ENCODE peak calls at places on chromosomes 12 and 14, in eight cellular contexts. W, F, D, M, C, T, V and N are unnamed samples.

GRCh38 chr14:100025111-100025510 is 40.1 kb upstream of the EVL start:
- DNase-seq in W (no peak), F (no peak), D (no peak), M (peak; percentile 79), C (no peak), T (peak; percentile 84), V (no peak), N (peak; percentile 55)

GRCh38 chr12:65209655-65210043 is 40.3 kb downstream of the LEMD3 start:
- DNase-seq in W (no peak), F (no peak), D (no peak), M (no peak), C (no peak), T (no peak), V (no peak), N (no peak)

GRCh38 chr14:56760164-56760914 is 49.9 kb downstream of the OTX2 start:
- DNase-seq in W (no peak), F (no peak), D (no peak), M (no peak), C (no peak), T (no peak), V (no peak), N (no peak)

GRCh38 chr14:92944976-92945375 is 22.0 kb downstream of the CHGA start:
- DNase-seq in W (no peak), F (no peak), D (no peak), M (no peak), C (no peak), T (no peak), V (no peak), N (no peak)

GRCh38 chr12:70637686-70638085 is 457 bp upstream of the PTPRB start:
- DNase-seq in W (no peak), F (no peak), D (no peak), M (no peak), C (no peak), T (no peak), V (no peak), N (no peak)

GRCh38 chr14:50887476-50887875 is 15.6 kb downstream of the ABHD12B start:
- DNase-seq in W (no peak), F (no peak), D (no peak), M (no peak), C (no peak), T (no peak), V (no peak), N (no peak)

GRCh38 chr12:89857652-89858274 is 149.1 kb upstream of the ATP2B1 start:
- DNase-seq in W (no peak), F (no peak), D (no peak), M (no peak), C (no peak), T (no peak), V (no peak), N (no peak)

GRCh38 chr14:74459289-74459946 is 33.4 kb upstream of the SYNDIG1L start:
- DNase-seq in W (no peak), F (no peak), D (peak; percentile 70), M (peak; percentile 61), C (peak; percentile 59), T (peak; percentile 93), V (no peak), N (peak; percentile 73)

GRCh38 chr12:118850244-118850825 is 131.0 kb upstream of the SRRM4 start:
- DNase-seq in W (no peak), F (no peak), D (peak; percentile 4), M (peak; percentile 27), C (no peak), T (peak; percentile 92), V (no peak), N (peak; percentile 75)

GRCh38 chr14:39558525-39558924 is 126.3 kb upstream of the FBXO33 start:
- DNase-seq in W (no peak), F (no peak), D (no peak), M (no peak), C (no peak), T (no peak), V (no peak), N (no peak)

GRCh38 chr12:112121780-112122565 is 3.4 kb upstream of the TRAFD1 start:
- DNase-seq in W (peak; percentile 77), F (peak; percentile 85), D (peak; percentile 43), M (no peak), C (peak; percentile 83), T (peak; percentile 70), V (peak; percentile 87), N (peak; percentile 49)

GRCh38 chr12:44117368-44117767 is 281.5 kb downstream of the TMEM117 start:
- DNase-seq in W (no peak), F (no peak), D (no peak), M (no peak), C (no peak), T (no peak), V (no peak), N (no peak)

GRCh38 chr12:50840809-50841487 is 1.8 kb upstream of the TMPRSS12 start:
- DNase-seq in W (no peak), F (no peak), D (no peak), M (no peak), C (no peak), T (no peak), V (no peak), N (no peak)

GRCh38 chr14:58637040-58637390 is 747 bp upstream of the DACT1 start:
- DNase-seq in W (peak; percentile 31), F (peak; percentile 59), D (peak; percentile 96), M (no peak), C (peak; percentile 30), T (no peak), V (peak; percentile 76), N (no peak)

GRCh38 chr12:31246470-31246850 is 79.5 kb downstream of the SINHCAF start:
- DNase-seq in W (no peak), F (no peak), D (no peak), M (no peak), C (no peak), T (no peak), V (no peak), N (no peak)

GRCh38 chr14:62696261-62696968 is 348.8 kb downstream of the KCNH5 start:
- DNase-seq in W (no peak), F (no peak), D (no peak), M (peak; percentile 47), C (no peak), T (peak; percentile 82), V (no peak), N (peak; percentile 59)

GRCh38 chr14:61973981-61974380 is 211.8 kb downstream of the SNAPC1 start:
- DNase-seq in W (no peak), F (no peak), D (peak; percentile 88), M (no peak), C (no peak), T (no peak), V (no peak), N (no peak)

GRCh38 chr12:49808686-49809368 is 19.4 kb downstream of the NCKAP5L start:
- DNase-seq in W (peak; percentile 32), F (no peak), D (no peak), M (no peak), C (no peak), T (peak; percentile 55), V (peak; percentile 79), N (peak; percentile 77)

GRCh38 chr14:43119672-43120071 is 1387.4 kb downstream of the FSCB start:
- DNase-seq in W (no peak), F (no peak), D (no peak), M (no peak), C (no peak), T (no peak), V (no peak), N (no peak)

GRCh38 chr12:6792522-6793201 is 3.3 kb downstream of the CD4 start:
- DNase-seq in W (no peak), F (no peak), D (no peak), M (no peak), C (peak; percentile 44), T (no peak), V (peak; percentile 73), N (peak; percentile 35)
- H3K4me3 ChIP-seq in W (no peak overlapping the region), F (no peak overlapping the region), D (no peak overlapping the region), M (no peak overlapping the region), C (no peak overlapping the region), T (no peak overlapping the region), V (no peak overlapping the region), N (no peak overlapping the region)

GRCh38 chr14:102427642-102428041 is 64.9 kb downstream of the TECPR2 start:
- DNase-seq in W (no peak), F (no peak), D (no peak), M (no peak), C (no peak), T (no peak), V (no peak), N (no peak)
- H3K36me3 ChIP-seq in W (no peaks in the 10 kb centered on the region), F (no peaks in the 10 kb centered on the region), D (peaks cover 12% of the 10 kb centered on the region), M (no peaks in the 10 kb centered on the region), C (peaks cover 9% of the 10 kb centered on the region), T (peaks cover 30% of the 10 kb centered on the region), V (peaks cover 67% of the 10 kb centered on the region), N (no peaks in the 10 kb centered on the region)

GRCh38 chr14:104141621-104142091 is 3.3 kb downstream of the KIF26A start:
- DNase-seq in W (peak; percentile 5), F (no peak), D (no peak), M (no peak), C (no peak), T (peak; percentile 25), V (peak; percentile 45), N (peak; percentile 41)

GRCh38 chr14:104140463-104141331 is 2.3 kb downstream of the KIF26A start:
- DNase-seq in W (peak; percentile 7), F (no peak), D (no peak), M (no peak), C (no peak), T (peak; percentile 28), V (peak; percentile 51), N (peak; percentile 61)

GRCh38 chr14:104139460-104140212 is 1.2 kb downstream of the KIF26A start:
- DNase-seq in W (peak; percentile 9), F (no peak), D (no peak), M (no peak), C (no peak), T (peak; percentile 53), V (peak; percentile 51), N (peak; percentile 85)

GRCh38 chr14:104138891-104139459 is 588 bp downstream of the KIF26A start:
- DNase-seq in W (peak; percentile 10), F (no peak), D (no peak), M (no peak), C (no peak), T (peak; percentile 72), V (peak; percentile 55), N (peak; percentile 78)

GRCh38 chr14:104140213-104140462 is 1.8 kb downstream of the KIF26A start:
- DNase-seq in W (peak; percentile 3), F (no peak), D (no peak), M (no peak), C (no peak), T (no peak), V (no peak), N (no peak)
- H3K27me3 ChIP-seq in W (no peaks in the 10 kb centered on the region), F (no peaks in the 10 kb centered on the region), D (peaks cover 42% of the 10 kb centered on the region), M (peaks cover 5% of the 10 kb centered on the region), C (peaks cover 37% of the 10 kb centered on the region), T (peaks cover 21% of the 10 kb centered on the region), V (peaks cover 91% of the 10 kb centered on the region), N (peaks cover 30% of the 10 kb centered on the region)

GRCh38 chr12:132561784-132562156 is 48.6 kb downstream of the LRCOL1 start:
- DNase-seq in W (no peak), F (no peak), D (no peak), M (peak; percentile 58), C (no peak), T (peak; percentile 92), V (no peak), N (peak; percentile 96)

GRCh38 chr12:132559652-132560420 is 50.5 kb downstream of the LRCOL1 start:
- DNase-seq in W (no peak), F (no peak), D (no peak), M (peak; percentile 83), C (no peak), T (peak; percentile 89), V (no peak), N (peak; percentile 99)

GRCh38 chr12:132562489-132563045 is 47.8 kb downstream of the LRCOL1 start:
- DNase-seq in W (no peak), F (no peak), D (no peak), M (no peak), C (no peak), T (no peak), V (no peak), N (no peak)

GRCh38 chr12:132560421-132560830 is 50.0 kb downstream of the LRCOL1 start:
- DNase-seq in W (no peak), F (no peak), D (no peak), M (peak; percentile 65), C (no peak), T (peak; percentile 85), V (no peak), N (peak; percentile 95)

GRCh38 chr12:132560831-132561783 is 49.3 kb downstream of the LRCOL1 start:
- DNase-seq in W (no peak), F (no peak), D (peak; percentile 55), M (peak; percentile 88), C (peak; percentile 52), T (peak; percentile 98), V (no peak), N (peak; percentile 99)
- H3K4me3 ChIP-seq in W (peak overlapping the region; percentile 65), F (peak overlapping the region; percentile 40), D (peak overlapping the region; percentile 54), M (peak overlapping the region; percentile 98), C (no peak overlapping the region), T (peak overlapping the region; percentile 86), V (peak overlapping the region; percentile 68), N (peak overlapping the region; percentile 80)